ENCODE peak calls at places on chromosomes 7 and 10, in nine cellular contexts. One of them, this sample, is unnamed.

GRCh38 chr7:43112088-43112940 is at the start of gene HECW1:
- DNase-seq in ACHN: no peak
- DNase-seq in activated naive CD4-positive, alpha-beta T cell: no peak
- DNase-seq in RCC 7860: no peak
- DNase-seq in AML-193: no peak
- DNase-seq in stimulated activated CD8-positive, alpha-beta memory T cell treated with anti-CD3 and anti-CD28 coated beads, Interleukin-2, amount 100 ng/mL, for 1 hour: no peak
- DNase-seq in head of caudate nucleus: peak
- DNase-seq in NT2/D1: no peak
- DNase-seq in cerebellar nuclear complex: peak
- DNase-seq in this sample: no peak

GRCh38 chr7:22565315-22565811 is 65.4 kb upstream of the STEAP1B start:
- DNase-seq in AML-193: no peak
- DNase-seq in head of caudate nucleus: peak
- DNase-seq in cerebellar nuclear complex: no peak
- DNase-seq in activated naive CD4-positive, alpha-beta T cell: no peak
- DNase-seq in RCC 7860: peak
- DNase-seq in ACHN: no peak
- DNase-seq in stimulated activated CD8-positive, alpha-beta memory T cell treated with anti-CD3 and anti-CD28 coated beads, Interleukin-2, amount 100 ng/mL, for 1 hour: no peak
- DNase-seq in NT2/D1: no peak
- DNase-seq in this sample: peak

GRCh38 chr7:118517275-118517674 is 292.8 kb downstream of the ANKRD7 start:
- DNase-seq in head of caudate nucleus: no peak
- DNase-seq in RCC 7860: no peak
- DNase-seq in NT2/D1: no peak
- DNase-seq in AML-193: no peak
- DNase-seq in cerebellar nuclear complex: no peak
- DNase-seq in activated naive CD4-positive, alpha-beta T cell: no peak
- DNase-seq in ACHN: no peak
- DNase-seq in stimulated activated CD8-positive, alpha-beta memory T cell treated with anti-CD3 and anti-CD28 coated beads, Interleukin-2, amount 100 ng/mL, for 1 hour: no peak
- DNase-seq in this sample: no peak

GRCh38 chr7:148963583-148964509 is 64.5 kb downstream of the PDIA4 start:
- DNase-seq in RCC 7860: no peak
- DNase-seq in stimulated activated CD8-positive, alpha-beta memory T cell treated with anti-CD3 and anti-CD28 coated beads, Interleukin-2, amount 100 ng/mL, for 1 hour: no peak
- DNase-seq in head of caudate nucleus: no peak
- DNase-seq in NT2/D1: no peak
- DNase-seq in ACHN: no peak
- DNase-seq in cerebellar nuclear complex: no peak
- DNase-seq in AML-193: no peak
- DNase-seq in activated naive CD4-positive, alpha-beta T cell: no peak
- DNase-seq in this sample: no peak

GRCh38 chr10:50739618-50740350 is at the start of gene ASAH2B:
- DNase-seq in cerebellar nuclear complex: peak
- DNase-seq in AML-193: no peak
- DNase-seq in stimulated activated CD8-positive, alpha-beta memory T cell treated with anti-CD3 and anti-CD28 coated beads, Interleukin-2, amount 100 ng/mL, for 1 hour: peak
- DNase-seq in ACHN: peak
- DNase-seq in RCC 7860: peak
- DNase-seq in activated naive CD4-positive, alpha-beta T cell: peak
- DNase-seq in head of caudate nucleus: peak
- DNase-seq in NT2/D1: peak
- DNase-seq in this sample: peak

GRCh38 chr10:107665459-107665858 is 501.0 kb upstream of the SORCS1 start:
- DNase-seq in ACHN: no peak
- DNase-seq in AML-193: no peak
- DNase-seq in stimulated activated CD8-positive, alpha-beta memory T cell treated with anti-CD3 and anti-CD28 coated beads, Interleukin-2, amount 100 ng/mL, for 1 hour: no peak
- DNase-seq in cerebellar nuclear complex: no peak
- DNase-seq in RCC 7860: no peak
- DNase-seq in head of caudate nucleus: no peak
- DNase-seq in NT2/D1: no peak
- DNase-seq in activated naive CD4-positive, alpha-beta T cell: no peak
- DNase-seq in this sample: no peak

GRCh38 chr7:29607889-29608288 is 44.3 kb downstream of the PRR15 start:
- DNase-seq in cerebellar nuclear complex: no peak
- DNase-seq in ACHN: no peak
- DNase-seq in NT2/D1: no peak
- DNase-seq in RCC 7860: no peak
- DNase-seq in stimulated activated CD8-positive, alpha-beta memory T cell treated with anti-CD3 and anti-CD28 coated beads, Interleukin-2, amount 100 ng/mL, for 1 hour: no peak
- DNase-seq in head of caudate nucleus: no peak
- DNase-seq in activated naive CD4-positive, alpha-beta T cell: no peak
- DNase-seq in AML-193: no peak
- DNase-seq in this sample: no peak

GRCh38 chr10:69939481-69939880 is 113.2 kb upstream of the MACROH2A2 start:
- DNase-seq in head of caudate nucleus: no peak
- DNase-seq in cerebellar nuclear complex: no peak
- DNase-seq in ACHN: no peak
- DNase-seq in activated naive CD4-positive, alpha-beta T cell: no peak
- DNase-seq in NT2/D1: no peak
- DNase-seq in AML-193: no peak
- DNase-seq in stimulated activated CD8-positive, alpha-beta memory T cell treated with anti-CD3 and anti-CD28 coated beads, Interleukin-2, amount 100 ng/mL, for 1 hour: no peak
- DNase-seq in RCC 7860: no peak
- DNase-seq in this sample: no peak

GRCh38 chr10:34575882-34576281 is 239.2 kb downstream of the PARD3 start:
- DNase-seq in stimulated activated CD8-positive, alpha-beta memory T cell treated with anti-CD3 and anti-CD28 coated beads, Interleukin-2, amount 100 ng/mL, for 1 hour: no peak
- DNase-seq in RCC 7860: peak
- DNase-seq in ACHN: peak
- DNase-seq in cerebellar nuclear complex: no peak
- DNase-seq in AML-193: no peak
- DNase-seq in head of caudate nucleus: no peak
- DNase-seq in NT2/D1: no peak
- DNase-seq in activated naive CD4-positive, alpha-beta T cell: no peak
- DNase-seq in this sample: no peak

GRCh38 chr7:47617131-47617530 is 35.2 kb upstream of the TNS3 start:
- DNase-seq in head of caudate nucleus: no peak
- DNase-seq in AML-193: no peak
- DNase-seq in activated naive CD4-positive, alpha-beta T cell: no peak
- DNase-seq in NT2/D1: no peak
- DNase-seq in ACHN: no peak
- DNase-seq in RCC 7860: no peak
- DNase-seq in cerebellar nuclear complex: no peak
- DNase-seq in stimulated activated CD8-positive, alpha-beta memory T cell treated with anti-CD3 and anti-CD28 coated beads, Interleukin-2, amount 100 ng/mL, for 1 hour: no peak
- DNase-seq in this sample: no peak

GRCh38 chr10:108039821-108040584 is 875.5 kb upstream of the SORCS1 start:
- DNase-seq in activated naive CD4-positive, alpha-beta T cell: no peak
- DNase-seq in RCC 7860: no peak
- DNase-seq in ACHN: no peak
- DNase-seq in head of caudate nucleus: no peak
- DNase-seq in stimulated activated CD8-positive, alpha-beta memory T cell treated with anti-CD3 and anti-CD28 coated beads, Interleukin-2, amount 100 ng/mL, for 1 hour: no peak
- DNase-seq in AML-193: no peak
- DNase-seq in NT2/D1: no peak
- DNase-seq in cerebellar nuclear complex: no peak
- DNase-seq in this sample: no peak

GRCh38 chr10:71234970-71235681 is 22.8 kb downstream of the UNC5B start:
- DNase-seq in ACHN: no peak
- DNase-seq in RCC 7860: no peak
- DNase-seq in stimulated activated CD8-positive, alpha-beta memory T cell treated with anti-CD3 and anti-CD28 coated beads, Interleukin-2, amount 100 ng/mL, for 1 hour: no peak
- DNase-seq in AML-193: no peak
- DNase-seq in head of caudate nucleus: peak
- DNase-seq in NT2/D1: no peak
- DNase-seq in cerebellar nuclear complex: no peak
- DNase-seq in activated naive CD4-positive, alpha-beta T cell: no peak
- DNase-seq in this sample: no peak

GRCh38 chr7:135510603-135511183 is 791 bp upstream of the CNOT4 start:
- DNase-seq in ACHN: peak
- DNase-seq in cerebellar nuclear complex: no peak
- DNase-seq in RCC 7860: no peak
- DNase-seq in AML-193: peak
- DNase-seq in NT2/D1: no peak
- DNase-seq in stimulated activated CD8-positive, alpha-beta memory T cell treated with anti-CD3 and anti-CD28 coated beads, Interleukin-2, amount 100 ng/mL, for 1 hour: no peak
- DNase-seq in activated naive CD4-positive, alpha-beta T cell: no peak
- DNase-seq in head of caudate nucleus: peak
- DNase-seq in this sample: peak

GRCh38 chr7:47432988-47433895 is 148.7 kb downstream of the TNS3 start:
- DNase-seq in stimulated activated CD8-positive, alpha-beta memory T cell treated with anti-CD3 and anti-CD28 coated beads, Interleukin-2, amount 100 ng/mL, for 1 hour: no peak
- DNase-seq in RCC 7860: no peak
- DNase-seq in cerebellar nuclear complex: no peak
- DNase-seq in NT2/D1: no peak
- DNase-seq in AML-193: no peak
- DNase-seq in activated naive CD4-positive, alpha-beta T cell: no peak
- DNase-seq in ACHN: no peak
- DNase-seq in head of caudate nucleus: no peak
- DNase-seq in this sample: no peak

GRCh38 chr10:73629165-73629564 is 12.1 kb downstream of the MYOZ1 start:
- DNase-seq in AML-193: no peak
- DNase-seq in RCC 7860: no peak
- DNase-seq in activated naive CD4-positive, alpha-beta T cell: no peak
- DNase-seq in NT2/D1: no peak
- DNase-seq in head of caudate nucleus: no peak
- DNase-seq in ACHN: no peak
- DNase-seq in stimulated activated CD8-positive, alpha-beta memory T cell treated with anti-CD3 and anti-CD28 coated beads, Interleukin-2, amount 100 ng/mL, for 1 hour: no peak
- DNase-seq in cerebellar nuclear complex: no peak
- DNase-seq in this sample: no peak

GRCh38 chr10:4249841-4250496 is 465.0 kb upstream of the KLF6 start:
- DNase-seq in AML-193: no peak
- DNase-seq in cerebellar nuclear complex: no peak
- DNase-seq in head of caudate nucleus: no peak
- DNase-seq in RCC 7860: no peak
- DNase-seq in ACHN: no peak
- DNase-seq in activated naive CD4-positive, alpha-beta T cell: no peak
- DNase-seq in NT2/D1: no peak
- DNase-seq in stimulated activated CD8-positive, alpha-beta memory T cell treated with anti-CD3 and anti-CD28 coated beads, Interleukin-2, amount 100 ng/mL, for 1 hour: no peak
- DNase-seq in this sample: no peak

GRCh38 chr10:124518366-124518765 is 56.7 kb downstream of the LHPP start:
- DNase-seq in NT2/D1: no peak
- DNase-seq in stimulated activated CD8-positive, alpha-beta memory T cell treated with anti-CD3 and anti-CD28 coated beads, Interleukin-2, amount 100 ng/mL, for 1 hour: no peak
- DNase-seq in cerebellar nuclear complex: no peak
- DNase-seq in AML-193: no peak
- DNase-seq in ACHN: no peak
- DNase-seq in activated naive CD4-positive, alpha-beta T cell: no peak
- DNase-seq in head of caudate nucleus: no peak
- DNase-seq in RCC 7860: no peak
- DNase-seq in this sample: no peak

GRCh38 chr7:156994417-156994816 is 16.0 kb downstream of the MNX1 start:
- DNase-seq in RCC 7860: no peak
- DNase-seq in cerebellar nuclear complex: no peak
- DNase-seq in stimulated activated CD8-positive, alpha-beta memory T cell treated with anti-CD3 and anti-CD28 coated beads, Interleukin-2, amount 100 ng/mL, for 1 hour: no peak
- DNase-seq in activated naive CD4-positive, alpha-beta T cell: no peak
- DNase-seq in NT2/D1: no peak
- DNase-seq in AML-193: no peak
- DNase-seq in head of caudate nucleus: no peak
- DNase-seq in ACHN: no peak
- DNase-seq in this sample: no peak

GRCh38 chr7:49894543-49894942 is 121.1 kb downstream of the VWC2 start:
- DNase-seq in activated naive CD4-positive, alpha-beta T cell: no peak
- DNase-seq in stimulated activated CD8-positive, alpha-beta memory T cell treated with anti-CD3 and anti-CD28 coated beads, Interleukin-2, amount 100 ng/mL, for 1 hour: no peak
- DNase-seq in RCC 7860: no peak
- DNase-seq in ACHN: no peak
- DNase-seq in AML-193: no peak
- DNase-seq in NT2/D1: no peak
- DNase-seq in cerebellar nuclear complex: peak
- DNase-seq in head of caudate nucleus: no peak
- DNase-seq in this sample: no peak

GRCh38 chr7:33186187-33186586 is 56.8 kb downstream of the BBS9 start:
- DNase-seq in NT2/D1: peak
- DNase-seq in RCC 7860: peak
- DNase-seq in activated naive CD4-positive, alpha-beta T cell: no peak
- DNase-seq in ACHN: peak
- DNase-seq in stimulated activated CD8-positive, alpha-beta memory T cell treated with anti-CD3 and anti-CD28 coated beads, Interleukin-2, amount 100 ng/mL, for 1 hour: no peak
- DNase-seq in cerebellar nuclear complex: no peak
- DNase-seq in AML-193: no peak
- DNase-seq in head of caudate nucleus: no peak
- DNase-seq in this sample: no peak

GRCh38 chr7:69961396-69961795 is 363.1 kb downstream of the AUTS2 start:
- DNase-seq in activated naive CD4-positive, alpha-beta T cell: no peak
- DNase-seq in AML-193: no peak
- DNase-seq in cerebellar nuclear complex: no peak
- DNase-seq in stimulated activated CD8-positive, alpha-beta memory T cell treated with anti-CD3 and anti-CD28 coated beads, Interleukin-2, amount 100 ng/mL, for 1 hour: no peak
- DNase-seq in ACHN: no peak
- DNase-seq in head of caudate nucleus: no peak
- DNase-seq in RCC 7860: no peak
- DNase-seq in NT2/D1: no peak
- DNase-seq in this sample: no peak

GRCh38 chr7:30894866-30895408 is 16.7 kb upstream of the AQP1 start:
- DNase-seq in ACHN: no peak
- DNase-seq in RCC 7860: no peak
- DNase-seq in head of caudate nucleus: no peak
- DNase-seq in activated naive CD4-positive, alpha-beta T cell: no peak
- DNase-seq in NT2/D1: no peak
- DNase-seq in stimulated activated CD8-positive, alpha-beta memory T cell treated with anti-CD3 and anti-CD28 coated beads, Interleukin-2, amount 100 ng/mL, for 1 hour: no peak
- DNase-seq in AML-193: no peak
- DNase-seq in cerebellar nuclear complex: no peak
- DNase-seq in this sample: no peak

GRCh38 chr7:146090023-146090645 is 26.5 kb upstream of the CNTNAP2 start:
- DNase-seq in NT2/D1: peak
- DNase-seq in stimulated activated CD8-positive, alpha-beta memory T cell treated with anti-CD3 and anti-CD28 coated beads, Interleukin-2, amount 100 ng/mL, for 1 hour: no peak
- DNase-seq in activated naive CD4-positive, alpha-beta T cell: no peak
- DNase-seq in head of caudate nucleus: peak
- DNase-seq in ACHN: peak
- DNase-seq in cerebellar nuclear complex: no peak
- DNase-seq in RCC 7860: peak
- DNase-seq in AML-193: peak
- DNase-seq in this sample: no peak

GRCh38 chr7:155230169-155230593 is 67.5 kb upstream of the INSIG1 start:
- DNase-seq in activated naive CD4-positive, alpha-beta T cell: no peak
- DNase-seq in AML-193: no peak
- DNase-seq in RCC 7860: peak
- DNase-seq in NT2/D1: no peak
- DNase-seq in stimulated activated CD8-positive, alpha-beta memory T cell treated with anti-CD3 and anti-CD28 coated beads, Interleukin-2, amount 100 ng/mL, for 1 hour: no peak
- DNase-seq in cerebellar nuclear complex: no peak
- DNase-seq in ACHN: peak
- DNase-seq in head of caudate nucleus: peak
- DNase-seq in this sample: no peak

GRCh38 chr7:105487559-105488218 is 34.4 kb downstream of the PUS7 start:
- DNase-seq in cerebellar nuclear complex: no peak
- DNase-seq in NT2/D1: no peak
- DNase-seq in RCC 7860: peak
- DNase-seq in head of caudate nucleus: no peak
- DNase-seq in AML-193: peak
- DNase-seq in stimulated activated CD8-positive, alpha-beta memory T cell treated with anti-CD3 and anti-CD28 coated beads, Interleukin-2, amount 100 ng/mL, for 1 hour: no peak
- DNase-seq in ACHN: peak
- DNase-seq in activated naive CD4-positive, alpha-beta T cell: no peak
- DNase-seq in this sample: no peak

GRCh38 chr7:2488272-2488645 is 12.1 kb upstream of the GRIFIN start:
- DNase-seq in activated naive CD4-positive, alpha-beta T cell: no peak
- DNase-seq in stimulated activated CD8-positive, alpha-beta memory T cell treated with anti-CD3 and anti-CD28 coated beads, Interleukin-2, amount 100 ng/mL, for 1 hour: no peak
- DNase-seq in NT2/D1: no peak
- DNase-seq in AML-193: no peak
- DNase-seq in cerebellar nuclear complex: no peak
- DNase-seq in ACHN: no peak
- DNase-seq in head of caudate nucleus: no peak
- DNase-seq in RCC 7860: no peak
- DNase-seq in this sample: no peak

GRCh38 chr10:73251683-73252444 is 580 bp downstream of the MRPS16 start:
- DNase-seq in head of caudate nucleus: no peak
- DNase-seq in activated naive CD4-positive, alpha-beta T cell: no peak
- DNase-seq in cerebellar nuclear complex: no peak
- DNase-seq in AML-193: no peak
- DNase-seq in ACHN: peak
- DNase-seq in stimulated activated CD8-positive, alpha-beta memory T cell treated with anti-CD3 and anti-CD28 coated beads, Interleukin-2, amount 100 ng/mL, for 1 hour: no peak
- DNase-seq in RCC 7860: no peak
- DNase-seq in NT2/D1: no peak
- DNase-seq in this sample: no peak

GRCh38 chr10:94429049-94429707 is 26.8 kb downstream of the TBC1D12 start:
- DNase-seq in RCC 7860: no peak
- DNase-seq in AML-193: no peak
- DNase-seq in head of caudate nucleus: no peak
- DNase-seq in cerebellar nuclear complex: no peak
- DNase-seq in NT2/D1: no peak
- DNase-seq in ACHN: no peak
- DNase-seq in stimulated activated CD8-positive, alpha-beta memory T cell treated with anti-CD3 and anti-CD28 coated beads, Interleukin-2, amount 100 ng/mL, for 1 hour: no peak
- DNase-seq in activated naive CD4-positive, alpha-beta T cell: no peak
- DNase-seq in this sample: no peak

GRCh38 chr7:45976485-45976856 is 55.4 kb upstream of the IGFBP3 start:
- DNase-seq in head of caudate nucleus: peak
- DNase-seq in cerebellar nuclear complex: no peak
- DNase-seq in RCC 7860: no peak
- DNase-seq in AML-193: no peak
- DNase-seq in activated naive CD4-positive, alpha-beta T cell: no peak
- DNase-seq in NT2/D1: no peak
- DNase-seq in ACHN: no peak
- DNase-seq in stimulated activated CD8-positive, alpha-beta memory T cell treated with anti-CD3 and anti-CD28 coated beads, Interleukin-2, amount 100 ng/mL, for 1 hour: no peak
- DNase-seq in this sample: peak